ENCODE peak calls at places on chromosomes 5 and 9, in ten cellular contexts. X is cardiac muscle cell; I is SK-N-SH; B is aorta; G is mesendoderm; P is tibial artery; S is uterus; E is GM23248; D is CD8-positive, alpha-beta memory T cell; A is neural progenitor cell. T is an unnamed sample. For H3K36me3, the result is how much of the 10 kb centered on the place peaks cover.

GRCh38 chr9:69389437-69389995 is 64.5 kb downstream of the ENTREP1 start:
- DNase-seq in X (no peak), I (no peak), B (no peak), G (no peak), P (no peak), S (no peak), E (no peak), D (no peak), A (peak), T (no peak)

GRCh38 chr9:1151691-1152090 is 101.5 kb downstream of the DMRT2 start:
- DNase-seq in X (no peak), I (no peak), B (no peak), G (no peak), P (no peak), S (no peak), E (no peak), D (no peak), A (no peak), T (no peak)

GRCh38 chr9:129343697-129344375 is 165.8 kb upstream of the IER5L start:
- DNase-seq in X (peak), I (no peak), B (no peak), G (no peak), P (peak), S (peak), E (no peak), D (no peak), A (no peak), T (peak)

GRCh38 chr5:52334367-52334766 is 453.3 kb upstream of the ITGA1 start:
- DNase-seq in X (no peak), I (no peak), B (no peak), G (peak), P (no peak), S (no peak), E (no peak), D (no peak), A (peak), T (no peak)

GRCh38 chr5:134143431-134143830 is 28.9 kb downstream of the TCF7 start:
- DNase-seq in X (no peak), I (no peak), B (no peak), G (no peak), P (no peak), S (no peak), E (no peak), D (no peak), A (no peak), T (no peak)

GRCh38 chr9:79694676-79695400 is 123.1 kb downstream of the TLE4 start:
- DNase-seq in X (peak), I (no peak), B (no peak), G (peak), P (no peak), S (no peak), E (peak), D (no peak), A (peak), T (no peak)

GRCh38 chr9:108687360-108687981 is 168.3 kb downstream of the ACTL7B start:
- DNase-seq in X (peak), I (no peak), B (no peak), G (peak), P (no peak), S (no peak), E (peak), D (no peak), A (no peak), T (no peak)

GRCh38 chr5:129098488-129099183 is 4.1 kb downstream of the ISOC1 start:
- DNase-seq in X (peak), I (no peak), B (no peak), G (peak), P (no peak), S (no peak), E (no peak), D (no peak), A (no peak), T (no peak)

GRCh38 chr9:34710023-34710422 is at the start of gene CCL21:
- DNase-seq in X (peak), I (no peak), B (no peak), G (no peak), P (peak), S (peak), E (no peak), D (no peak), A (no peak), T (no peak)

GRCh38 chr9:126113176-126113575 is 213.5 kb upstream of the MVB12B start:
- DNase-seq in X (no peak), I (no peak), B (no peak), G (no peak), P (no peak), S (no peak), E (no peak), D (no peak), A (no peak), T (no peak)

GRCh38 chr9:128340691-128341434 is 536 bp downstream of the SLC27A4 start:
- DNase-seq in X (peak), I (peak), B (no peak), G (peak), P (no peak), S (no peak), E (peak), D (no peak), A (peak), T (no peak)

GRCh38 chr9:128343855-128344254 is 3.5 kb downstream of the SLC27A4 start:
- DNase-seq in X (no peak), I (no peak), B (no peak), G (no peak), P (no peak), S (no peak), E (no peak), D (no peak), A (no peak), T (no peak)

GRCh38 chr9:128339761-128340690 is at the start of gene SLC27A4:
- DNase-seq in X (peak), I (peak), B (peak), G (peak), P (peak), S (peak), E (peak), D (peak), A (peak), T (peak)

GRCh38 chr9:128342971-128343680 is 2.8 kb downstream of the SLC27A4 start:
- DNase-seq in X (no peak), I (no peak), B (no peak), G (no peak), P (no peak), S (no peak), E (no peak), D (no peak), A (no peak), T (no peak)

DNA sequence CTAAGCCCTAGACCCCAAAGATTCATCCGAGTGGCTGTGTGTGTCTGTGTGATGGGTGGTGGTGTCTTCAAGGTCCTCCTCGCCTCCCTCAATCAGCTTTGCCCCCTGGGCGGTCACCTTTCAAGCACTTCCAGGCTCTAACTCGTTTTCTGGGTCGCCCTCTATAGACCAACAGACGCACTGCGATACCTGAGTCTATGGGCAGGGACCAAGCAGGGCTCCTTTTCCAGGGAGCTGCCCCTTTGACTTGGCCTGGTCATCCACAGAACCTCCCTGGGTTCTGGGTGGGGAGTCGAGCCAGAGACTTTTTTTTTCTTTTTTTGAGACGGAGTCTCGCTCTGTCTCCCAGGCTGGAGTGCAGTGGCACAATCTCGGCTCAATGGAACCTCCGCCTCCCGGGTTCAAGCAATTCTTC is 1.1 kb downstream of the SLC27A4 start:
- DNase-seq in X (peak), I (peak), B (peak), G (peak), P (peak), S (peak), E (peak), D (peak), A (peak), T (peak)
- H3K4me3 ChIP-seq in X (peak), I (peak), B (no peak), G (peak), P (peak), S (peak), E (peak), D (peak), A (peak), T (peak)

GRCh38 chr9:93666279-93666784 is 89.9 kb downstream of the PHF2 start:
- DNase-seq in X (no peak), I (no peak), B (peak), G (no peak), P (peak), S (no peak), E (no peak), D (no peak), A (no peak), T (no peak)

GRCh38 chr9:93668261-93668871 is 92.0 kb downstream of the PHF2 start:
- DNase-seq in X (no peak), I (no peak), B (no peak), G (no peak), P (peak), S (peak), E (no peak), D (no peak), A (peak), T (no peak)

GRCh38 chr9:93667627-93668026 is 91.2 kb downstream of the PHF2 start:
- DNase-seq in X (no peak), I (no peak), B (no peak), G (no peak), P (peak), S (no peak), E (no peak), D (no peak), A (no peak), T (no peak)

GRCh38 chr9:93665566-93666278 is 89.3 kb downstream of the PHF2 start:
- DNase-seq in X (no peak), I (no peak), B (peak), G (no peak), P (peak), S (no peak), E (no peak), D (no peak), A (no peak), T (no peak)

DNA sequence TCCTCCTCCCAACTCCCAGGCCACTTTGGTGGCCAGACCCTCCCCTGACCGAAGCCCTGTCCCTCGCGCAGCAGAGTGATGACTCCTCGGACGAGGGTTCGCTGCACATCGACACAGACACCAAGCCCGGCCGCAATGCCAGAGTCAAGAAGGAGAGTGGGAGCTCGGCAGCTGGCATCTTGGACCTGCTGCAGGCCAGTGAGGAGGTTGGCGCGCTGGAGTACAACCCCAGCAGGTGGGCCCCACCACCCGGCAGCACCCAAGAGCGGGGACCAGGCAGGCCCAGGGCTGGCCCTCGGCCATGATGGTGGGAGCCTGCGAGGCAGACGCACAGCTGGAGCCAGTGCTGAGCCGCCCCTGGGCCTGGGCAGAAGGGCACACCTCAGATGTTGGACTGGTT is 90.6 kb downstream of the PHF2 start:
- DNase-seq in X (no peak), I (no peak), B (peak), G (no peak), P (peak), S (no peak), E (no peak), D (no peak), A (no peak), T (no peak)
- H3K36me3 ChIP-seq in X (under half), I (under half), B (under half), G (under half), P (half or more), S (under half), E (under half), D (under half), A (under half), T (under half)

GRCh38 chr9:96169901-96170300 is 132.1 kb downstream of the HSD17B3 start:
- DNase-seq in X (no peak), I (peak), B (no peak), G (peak), P (no peak), S (no peak), E (no peak), D (no peak), A (peak), T (no peak)
- H3K4me3 ChIP-seq in X (no peak), I (no peak), B (no peak), G (no peak), P (no peak), S (no peak), E (no peak), D (no peak), A (no peak), T (no peak)

GRCh38 chr9:104860280-104860679 is 67.7 kb downstream of the ABCA1 start:
- DNase-seq in X (no peak), I (no peak), B (no peak), G (no peak), P (no peak), S (no peak), E (peak), D (no peak), A (no peak), T (no peak)
- H3K36me3 ChIP-seq in X (under half), I (under half), B (under half), G (under half), P (under half), S (under half), E (under half), D (under half), A (under half), T (under half)

GRCh38 chr5:55897206-55897894 is 46.2 kb downstream of the IL31RA start:
- DNase-seq in X (no peak), I (no peak), B (no peak), G (no peak), P (no peak), S (no peak), E (peak), D (no peak), A (no peak), T (no peak)
- H3K4me3 ChIP-seq in X (no peak), I (peak), B (no peak), G (no peak), P (no peak), S (no peak), E (peak), D (no peak), A (no peak), T (no peak)

DNA sequence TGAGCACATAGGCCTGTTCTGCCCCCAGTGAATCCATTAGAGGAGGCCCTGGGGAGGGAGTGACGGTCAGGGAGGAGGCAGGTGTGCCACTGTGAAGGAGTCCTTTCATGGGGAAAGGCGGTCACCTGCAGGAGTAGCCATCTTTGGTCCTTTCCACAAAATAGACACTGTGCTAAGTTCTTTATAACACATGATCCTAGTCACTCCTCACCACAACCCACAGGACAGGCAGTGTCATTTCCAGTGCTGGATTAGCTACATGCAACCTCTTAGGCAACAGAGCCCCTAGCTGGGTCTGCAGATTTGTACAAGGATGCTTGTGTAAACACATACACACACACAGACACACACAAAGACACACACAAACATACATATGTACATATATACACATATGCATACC is 18.3 kb downstream of the DOCK2 start:
- DNase-seq in X (no peak), I (no peak), B (no peak), G (no peak), P (no peak), S (no peak), E (no peak), D (no peak), A (no peak), T (no peak)
- H3K36me3 ChIP-seq in X (under half), I (under half), B (under half), G (under half), P (under half), S (under half), E (under half), D (under half), A (under half), T (under half)

DNA sequence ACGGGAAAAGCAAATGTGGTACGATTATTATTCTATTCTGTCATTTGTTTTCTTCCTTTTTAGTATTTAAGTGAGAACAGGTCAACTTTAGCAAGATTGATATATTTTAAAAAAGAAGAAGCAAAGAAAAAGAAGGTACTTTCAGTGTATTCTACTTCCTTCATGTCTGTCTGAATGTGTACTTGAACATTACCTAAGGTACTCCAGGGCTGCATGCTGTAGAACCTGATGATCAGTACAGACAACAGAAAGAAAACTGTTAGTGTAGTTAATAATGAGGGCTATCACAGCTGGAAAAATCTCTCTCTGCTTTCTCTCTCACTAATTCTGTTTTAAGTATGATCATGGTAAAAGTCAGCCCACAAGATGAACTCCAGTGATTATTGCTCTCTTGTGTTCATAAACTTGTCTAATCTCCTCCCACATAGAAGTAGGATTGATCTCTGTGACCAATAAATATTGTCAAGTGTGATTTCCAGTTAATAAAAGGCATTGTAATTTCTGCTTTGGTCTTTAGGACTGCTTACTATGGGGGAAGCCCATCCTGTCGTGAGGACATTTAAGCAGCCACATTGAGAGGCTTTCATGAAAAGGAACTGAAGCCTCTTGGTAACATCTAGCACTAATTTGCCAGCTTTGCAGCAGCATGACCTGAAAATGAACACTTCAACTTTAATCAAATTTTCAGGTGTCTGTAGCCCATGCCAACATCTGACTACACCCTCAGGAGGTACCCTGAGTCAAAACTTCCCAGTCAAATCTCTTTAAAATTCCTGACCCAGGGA is 864.0 kb upstream of the ACO1 start:
- DNase-seq in X (no peak), I (no peak), B (no peak), G (no peak), P (no peak), S (no peak), E (no peak), D (no peak), A (no peak), T (no peak)
- H3K4me3 ChIP-seq in X (no peak), I (no peak), B (no peak), G (no peak), P (no peak), S (no peak), E (no peak), D (no peak), A (no peak), T (no peak)

GRCh38 chr9:131145245-131145644 is 19.9 kb downstream of the NUP214 start:
- DNase-seq in X (no peak), I (no peak), B (no peak), G (no peak), P (no peak), S (no peak), E (no peak), D (no peak), A (no peak), T (no peak)

GRCh38 chr9:131140550-131140949 is 15.2 kb downstream of the NUP214 start:
- DNase-seq in X (no peak), I (no peak), B (no peak), G (no peak), P (no peak), S (no peak), E (no peak), D (no peak), A (no peak), T (no peak)

GRCh38 chr9:131138676-131139075 is 13.3 kb downstream of the NUP214 start:
- DNase-seq in X (no peak), I (no peak), B (no peak), G (no peak), P (no peak), S (no peak), E (no peak), D (no peak), A (no peak), T (no peak)

GRCh38 chr9:131142160-131142559 is 16.8 kb downstream of the NUP214 start:
- DNase-seq in X (no peak), I (no peak), B (no peak), G (no peak), P (no peak), S (no peak), E (no peak), D (no peak), A (no peak), T (no peak)

DNA sequence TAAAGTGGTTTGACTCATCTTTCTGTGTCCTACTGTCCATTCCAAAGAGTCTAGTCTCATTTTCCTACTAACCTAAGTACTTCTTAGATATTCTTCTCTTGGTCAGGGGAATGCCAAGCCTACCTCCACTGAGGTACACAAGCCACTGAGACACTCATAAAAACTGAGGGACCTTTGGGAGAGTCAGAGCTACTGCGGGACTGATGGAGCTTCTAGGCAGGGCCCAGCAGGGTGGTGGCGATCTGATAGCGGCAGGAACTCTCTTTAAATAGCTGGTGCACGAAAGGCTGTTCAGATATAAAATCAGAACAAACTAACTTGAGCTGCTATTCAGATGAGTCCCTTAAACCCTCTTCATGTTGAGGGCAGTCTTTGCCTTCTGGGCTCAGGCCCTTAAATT is 14.7 kb downstream of the NUP214 start:
- DNase-seq in X (no peak), I (no peak), B (no peak), G (no peak), P (no peak), S (no peak), E (no peak), D (no peak), A (no peak), T (no peak)
- H3K36me3 ChIP-seq in X (half or more), I (half or more), B (under half), G (under half), P (half or more), S (under half), E (half or more), D (half or more), A (under half), T (under half)

GRCh38 chr9:105251133-105251532 is 6.7 kb downstream of the SLC44A1 start:
- DNase-seq in X (no peak), I (no peak), B (no peak), G (no peak), P (no peak), S (no peak), E (no peak), D (no peak), A (no peak), T (no peak)
- H3K4me3 ChIP-seq in X (no peak), I (no peak), B (no peak), G (no peak), P (no peak), S (no peak), E (no peak), D (no peak), A (no peak), T (no peak)

T was measured in lung.